ENCODE peak calls at places on chromosomes 16 and 17, in eight cellular contexts. One of them, this sample, is unnamed.
A peak's percentile ranks its signal among the peaks of the same experiment; 100 is the strongest.

GRCh38 chr17:68595496-68595895 is 5.7 kb downstream of the FAM20A start:
- DNase-seq in small intestine: no peak
- DNase-seq in uterus: peak; percentile 32
- DNase-seq in CD4-positive, alpha-beta memory T cell: no peak
- DNase-seq in body of pancreas: no peak
- DNase-seq in adrenal gland: no peak
- DNase-seq in sigmoid colon: no peak
- DNase-seq in kidney: no peak
- DNase-seq in this sample: no peak

GRCh38 chr16:6725634-6726331 is 606.9 kb upstream of the RBFOX1 start:
- DNase-seq in CD4-positive, alpha-beta memory T cell: no peak
- DNase-seq in adrenal gland: no peak
- DNase-seq in sigmoid colon: no peak
- DNase-seq in kidney: no peak
- DNase-seq in body of pancreas: no peak
- DNase-seq in uterus: no peak
- DNase-seq in small intestine: no peak
- DNase-seq in this sample: no peak

GRCh38 chr16:22092143-22092933 is at the start of gene VWA3A:
- DNase-seq in sigmoid colon: no peak
- DNase-seq in adrenal gland: peak; percentile 61
- DNase-seq in small intestine: no peak
- DNase-seq in body of pancreas: peak; percentile 21
- DNase-seq in CD4-positive, alpha-beta memory T cell: no peak
- DNase-seq in uterus: no peak
- DNase-seq in kidney: peak; percentile 74
- DNase-seq in this sample: no peak

GRCh38 chr16:88940196-88941050 is 36.6 kb downstream of the CBFA2T3 start:
- DNase-seq in CD4-positive, alpha-beta memory T cell: no peak
- DNase-seq in sigmoid colon: no peak
- DNase-seq in kidney: peak; percentile 84
- DNase-seq in small intestine: no peak
- DNase-seq in body of pancreas: peak; percentile 81
- DNase-seq in uterus: no peak
- DNase-seq in adrenal gland: no peak
- DNase-seq in this sample: no peak

GRCh38 chr16:80580109-80580832 is 39.5 kb downstream of the DYNLRB2 start:
- DNase-seq in adrenal gland: no peak
- DNase-seq in kidney: no peak
- DNase-seq in sigmoid colon: no peak
- DNase-seq in body of pancreas: no peak
- DNase-seq in small intestine: peak; percentile 56
- DNase-seq in CD4-positive, alpha-beta memory T cell: peak; percentile 81
- DNase-seq in uterus: no peak
- DNase-seq in this sample: peak; percentile 47

GRCh38 chr17:76659928-76660614 is 16.5 kb upstream of the ST6GALNAC1 start:
- DNase-seq in CD4-positive, alpha-beta memory T cell: no peak
- DNase-seq in adrenal gland: peak; percentile 71
- DNase-seq in sigmoid colon: peak; percentile 61
- DNase-seq in small intestine: peak; percentile 88
- DNase-seq in uterus: no peak
- DNase-seq in kidney: peak; percentile 90
- DNase-seq in body of pancreas: peak; percentile 42
- DNase-seq in this sample: peak; percentile 17

GRCh38 chr17:18219016-18219415 is 6.4 kb upstream of the LLGL1 start:
- DNase-seq in kidney: no peak
- DNase-seq in sigmoid colon: no peak
- DNase-seq in small intestine: no peak
- DNase-seq in adrenal gland: peak; percentile 75
- DNase-seq in body of pancreas: peak; percentile 27
- DNase-seq in uterus: no peak
- DNase-seq in CD4-positive, alpha-beta memory T cell: no peak
- DNase-seq in this sample: no peak

GRCh38 chr16:68833251-68833650 is 10.1 kb upstream of the TANGO6 start:
- DNase-seq in small intestine: no peak
- DNase-seq in body of pancreas: no peak
- DNase-seq in adrenal gland: no peak
- DNase-seq in uterus: no peak
- DNase-seq in kidney: no peak
- DNase-seq in sigmoid colon: no peak
- DNase-seq in CD4-positive, alpha-beta memory T cell: no peak
- DNase-seq in this sample: no peak

GRCh38 chr17:19714542-19715411 is 1.6 kb downstream of the SLC47A2 start:
- DNase-seq in kidney: no peak
- DNase-seq in small intestine: peak; percentile 42
- DNase-seq in CD4-positive, alpha-beta memory T cell: no peak
- DNase-seq in body of pancreas: peak; percentile 48
- DNase-seq in sigmoid colon: peak; percentile 64
- DNase-seq in adrenal gland: no peak
- DNase-seq in uterus: no peak
- DNase-seq in this sample: no peak

GRCh38 chr17:76240461-76241204 is at the start of gene RNF157:
- DNase-seq in CD4-positive, alpha-beta memory T cell: peak; percentile 61
- DNase-seq in body of pancreas: peak; percentile 74
- DNase-seq in uterus: peak; percentile 27
- DNase-seq in small intestine: peak; percentile 70
- DNase-seq in sigmoid colon: peak; percentile 80
- DNase-seq in kidney: peak; percentile 85
- DNase-seq in adrenal gland: peak; percentile 68
- DNase-seq in this sample: peak; percentile 71

GRCh38 chr17:14297161-14297851 is 3.6 kb upstream of the HS3ST3B1 start:
- DNase-seq in sigmoid colon: no peak
- DNase-seq in CD4-positive, alpha-beta memory T cell: peak; percentile 48
- DNase-seq in adrenal gland: no peak
- DNase-seq in kidney: peak; percentile 76
- DNase-seq in body of pancreas: peak; percentile 60
- DNase-seq in uterus: no peak
- DNase-seq in small intestine: no peak
- DNase-seq in this sample: peak; percentile 23

GRCh38 chr16:14280541-14280940 is 209.4 kb downstream of the MRTFB start:
- DNase-seq in kidney: no peak
- DNase-seq in adrenal gland: no peak
- DNase-seq in sigmoid colon: no peak
- DNase-seq in body of pancreas: no peak
- DNase-seq in CD4-positive, alpha-beta memory T cell: no peak
- DNase-seq in uterus: no peak
- DNase-seq in small intestine: no peak
- DNase-seq in this sample: no peak

GRCh38 chr17:65022751-65023421 is 33.7 kb downstream of the GNA13 start:
- DNase-seq in small intestine: no peak
- DNase-seq in adrenal gland: no peak
- DNase-seq in kidney: no peak
- DNase-seq in CD4-positive, alpha-beta memory T cell: peak; percentile 48
- DNase-seq in uterus: no peak
- DNase-seq in body of pancreas: no peak
- DNase-seq in sigmoid colon: no peak
- DNase-seq in this sample: no peak

GRCh38 chr17:7887482-7888183 is 956 bp upstream of the CHD3 start:
- DNase-seq in sigmoid colon: peak; percentile 98
- DNase-seq in CD4-positive, alpha-beta memory T cell: peak; percentile 95
- DNase-seq in kidney: peak; percentile 98
- DNase-seq in adrenal gland: peak; percentile 97
- DNase-seq in body of pancreas: peak; percentile 97
- DNase-seq in uterus: peak; percentile 96
- DNase-seq in small intestine: peak; percentile 96
- DNase-seq in this sample: peak; percentile 65

GRCh38 chr17:27980035-27980434 is 62.4 kb upstream of the NLK start:
- DNase-seq in small intestine: no peak
- DNase-seq in uterus: peak; percentile 40
- DNase-seq in adrenal gland: peak; percentile 61
- DNase-seq in kidney: no peak
- DNase-seq in sigmoid colon: no peak
- DNase-seq in CD4-positive, alpha-beta memory T cell: no peak
- DNase-seq in body of pancreas: no peak
- DNase-seq in this sample: no peak

GRCh38 chr16:2966803-2967184 is 2.4 kb upstream of the PAQR4 start:
- DNase-seq in kidney: peak; percentile 84
- DNase-seq in body of pancreas: peak; percentile 59
- DNase-seq in CD4-positive, alpha-beta memory T cell: peak; percentile 36
- DNase-seq in uterus: no peak
- DNase-seq in sigmoid colon: no peak
- DNase-seq in small intestine: no peak
- DNase-seq in adrenal gland: no peak
- DNase-seq in this sample: no peak

GRCh38 chr17:74367206-74367605 is at the start of gene GPR142:
- DNase-seq in small intestine: no peak
- DNase-seq in CD4-positive, alpha-beta memory T cell: no peak
- DNase-seq in body of pancreas: no peak
- DNase-seq in kidney: no peak
- DNase-seq in sigmoid colon: no peak
- DNase-seq in uterus: no peak
- DNase-seq in adrenal gland: no peak
- DNase-seq in this sample: no peak

GRCh38 chr17:17406225-17406624 is 70.6 kb upstream of the MED9 start:
- DNase-seq in body of pancreas: no peak
- DNase-seq in small intestine: peak; percentile 25
- DNase-seq in uterus: no peak
- DNase-seq in sigmoid colon: no peak
- DNase-seq in kidney: no peak
- DNase-seq in CD4-positive, alpha-beta memory T cell: no peak
- DNase-seq in adrenal gland: no peak
- DNase-seq in this sample: no peak

GRCh38 chr16:72092832-72093447 is 480 bp downstream of the TXNL4B start:
- DNase-seq in sigmoid colon: no peak
- DNase-seq in adrenal gland: peak; percentile 58
- DNase-seq in body of pancreas: no peak
- DNase-seq in uterus: no peak
- DNase-seq in small intestine: peak; percentile 58
- DNase-seq in kidney: no peak
- DNase-seq in CD4-positive, alpha-beta memory T cell: no peak
- DNase-seq in this sample: no peak

GRCh38 chr17:35988164-35988563 is 1.6 kb upstream of the CCL14 start:
- DNase-seq in body of pancreas: no peak
- DNase-seq in CD4-positive, alpha-beta memory T cell: no peak
- DNase-seq in small intestine: no peak
- DNase-seq in sigmoid colon: no peak
- DNase-seq in uterus: no peak
- DNase-seq in adrenal gland: no peak
- DNase-seq in kidney: no peak
- DNase-seq in this sample: no peak

DNA sequence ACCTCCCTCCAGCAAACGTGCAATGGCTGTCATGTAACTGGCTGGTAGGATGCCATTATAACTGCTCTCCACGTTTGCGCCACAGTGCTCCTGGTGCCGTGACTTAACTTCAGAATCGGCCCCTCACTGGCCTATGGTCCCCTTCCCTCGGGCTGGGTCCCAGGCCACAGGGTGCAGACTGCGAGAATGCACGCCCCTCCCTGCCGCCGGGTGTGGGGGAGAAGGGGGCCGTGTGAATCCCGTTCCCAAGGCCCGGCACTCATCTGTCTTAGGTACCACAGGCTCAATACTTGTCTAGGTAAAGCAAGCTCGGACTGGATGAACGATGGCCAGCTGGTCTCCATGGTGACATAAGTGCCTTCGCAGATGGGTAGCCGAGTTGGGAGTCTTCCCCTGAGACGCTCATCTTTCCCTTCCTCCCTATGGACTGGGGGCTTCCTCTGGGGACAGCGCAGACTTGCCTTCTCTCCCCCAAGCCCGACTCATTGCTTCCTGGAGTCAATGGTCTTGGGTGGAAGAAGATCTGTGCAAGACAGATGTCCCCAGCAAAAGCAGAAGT is 37.8 kb downstream of the TIMM22 start:
- DNase-seq in adrenal gland: no peak
- DNase-seq in body of pancreas: no peak
- DNase-seq in CD4-positive, alpha-beta memory T cell: no peak
- DNase-seq in sigmoid colon: no peak
- DNase-seq in small intestine: no peak
- DNase-seq in uterus: no peak
- DNase-seq in kidney: no peak
- DNase-seq in this sample: no peak
- H3K9me3 ChIP-seq in adrenal gland: no peaks in the 10 kb centered on the region
- H3K9me3 ChIP-seq in body of pancreas: no peaks in the 10 kb centered on the region
- H3K9me3 ChIP-seq in CD4-positive, alpha-beta memory T cell: no peaks in the 10 kb centered on the region
- H3K9me3 ChIP-seq in sigmoid colon: no peaks in the 10 kb centered on the region
- H3K9me3 ChIP-seq in small intestine: no peaks in the 10 kb centered on the region
- H3K9me3 ChIP-seq in uterus: no peaks in the 10 kb centered on the region
- H3K9me3 ChIP-seq in kidney: no peaks in the 10 kb centered on the region
- H3K9me3 ChIP-seq in this sample: no peaks in the 10 kb centered on the region

GRCh38 chr17:5184284-5184683 is 7.4 kb downstream of the ZNF594 start:
- DNase-seq in body of pancreas: no peak
- DNase-seq in CD4-positive, alpha-beta memory T cell: no peak
- DNase-seq in uterus: no peak
- DNase-seq in small intestine: no peak
- DNase-seq in sigmoid colon: no peak
- DNase-seq in adrenal gland: no peak
- DNase-seq in kidney: no peak
- DNase-seq in this sample: no peak
- H3K9me3 ChIP-seq in body of pancreas: peaks cover 9% of the 10 kb centered on the region
- H3K9me3 ChIP-seq in CD4-positive, alpha-beta memory T cell: peaks cover 50% of the 10 kb centered on the region
- H3K9me3 ChIP-seq in uterus: peaks cover 88% of the 10 kb centered on the region
- H3K9me3 ChIP-seq in small intestine: peaks cover 9% of the 10 kb centered on the region
- H3K9me3 ChIP-seq in sigmoid colon: peaks cover 70% of the 10 kb centered on the region
- H3K9me3 ChIP-seq in adrenal gland: peaks cover 99% of the 10 kb centered on the region
- H3K9me3 ChIP-seq in kidney: peaks cover 86% of the 10 kb centered on the region
- H3K9me3 ChIP-seq in this sample: peaks cover 35% of the 10 kb centered on the region

GRCh38 chr17:70332356-70332755 is 163.0 kb downstream of the KCNJ2 start:
- DNase-seq in CD4-positive, alpha-beta memory T cell: no peak
- DNase-seq in adrenal gland: no peak
- DNase-seq in small intestine: peak; percentile 9
- DNase-seq in sigmoid colon: no peak
- DNase-seq in kidney: no peak
- DNase-seq in uterus: no peak
- DNase-seq in body of pancreas: no peak
- DNase-seq in this sample: no peak
- H3K9me3 ChIP-seq in CD4-positive, alpha-beta memory T cell: no peaks in the 10 kb centered on the region
- H3K9me3 ChIP-seq in adrenal gland: no peaks in the 10 kb centered on the region
- H3K9me3 ChIP-seq in small intestine: no peaks in the 10 kb centered on the region
- H3K9me3 ChIP-seq in sigmoid colon: no peaks in the 10 kb centered on the region
- H3K9me3 ChIP-seq in kidney: no peaks in the 10 kb centered on the region
- H3K9me3 ChIP-seq in uterus: no peaks in the 10 kb centered on the region
- H3K9me3 ChIP-seq in body of pancreas: no peaks in the 10 kb centered on the region
- H3K9me3 ChIP-seq in this sample: peaks cover 2% of the 10 kb centered on the region

DNA sequence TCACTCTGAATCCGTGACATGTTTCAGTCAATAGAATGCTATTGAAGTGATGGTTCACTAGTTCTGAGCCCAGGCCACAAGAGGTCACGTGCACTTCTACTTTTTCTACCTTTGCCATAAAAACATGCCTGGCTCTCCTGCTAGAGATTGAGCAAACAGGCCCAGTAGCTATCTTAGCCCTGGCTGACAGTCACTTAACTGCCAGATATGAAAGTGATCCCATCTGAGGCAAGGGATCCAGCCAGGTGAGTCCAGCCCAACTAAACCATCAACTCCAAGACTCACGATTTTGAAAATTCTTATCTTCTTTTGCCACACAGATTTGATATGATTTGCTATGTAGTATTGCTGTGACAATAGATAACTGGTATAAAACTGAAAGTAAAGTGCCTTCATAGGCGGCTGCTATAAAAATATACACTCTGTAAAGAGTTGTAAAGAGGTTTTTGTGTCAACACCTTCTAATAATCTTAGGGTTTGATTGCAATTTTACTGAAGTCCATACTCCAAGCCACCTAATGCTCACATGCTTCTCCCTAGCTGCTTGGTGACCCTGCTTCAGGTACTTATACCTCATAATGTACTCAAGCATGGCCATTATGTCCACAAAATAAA is 937.6 kb upstream of the SOX9 start:
- DNase-seq in CD4-positive, alpha-beta memory T cell: no peak
- DNase-seq in small intestine: peak; percentile 16
- DNase-seq in body of pancreas: no peak
- DNase-seq in uterus: no peak
- DNase-seq in kidney: no peak
- DNase-seq in sigmoid colon: no peak
- DNase-seq in adrenal gland: no peak
- DNase-seq in this sample: no peak
- H3K9me3 ChIP-seq in CD4-positive, alpha-beta memory T cell: no peaks in the 10 kb centered on the region
- H3K9me3 ChIP-seq in small intestine: no peaks in the 10 kb centered on the region
- H3K9me3 ChIP-seq in body of pancreas: no peaks in the 10 kb centered on the region
- H3K9me3 ChIP-seq in uterus: no peaks in the 10 kb centered on the region
- H3K9me3 ChIP-seq in kidney: no peaks in the 10 kb centered on the region
- H3K9me3 ChIP-seq in sigmoid colon: no peaks in the 10 kb centered on the region
- H3K9me3 ChIP-seq in adrenal gland: no peaks in the 10 kb centered on the region
- H3K9me3 ChIP-seq in this sample: no peaks in the 10 kb centered on the region

This sample was measured in T-helper 17 cell.